ENCODE peak calls at places on chromosome 4, in eight cellular contexts. One of them, this sample, is unnamed. For H3K4me1, the result is how much of the 10 kb centered on the place peaks cover.

GRCh38 chr4:182264139-182264752 is 21.0 kb downstream of the TENM3 start:
- DNase-seq in sigmoid colon: no peak
- DNase-seq in GM23338: no peak
- DNase-seq in HCT116: no peak
- DNase-seq in Panc1: no peak
- DNase-seq in vagina: no peak
- DNase-seq in stomach: no peak
- DNase-seq in transverse colon: no peak
- DNase-seq in this sample: no peak

GRCh38 chr4:84091266-84091665 is 407.8 kb downstream of the NKX6-1 start:
- DNase-seq in stomach: no peak
- DNase-seq in vagina: no peak
- DNase-seq in HCT116: no peak
- DNase-seq in transverse colon: no peak
- DNase-seq in Panc1: no peak
- DNase-seq in GM23338: no peak
- DNase-seq in sigmoid colon: no peak
- DNase-seq in this sample: no peak

GRCh38 chr4:84938316-84938715 is 28.2 kb downstream of the WDFY3 start:
- DNase-seq in HCT116: no peak
- DNase-seq in stomach: no peak
- DNase-seq in transverse colon: no peak
- DNase-seq in sigmoid colon: no peak
- DNase-seq in Panc1: no peak
- DNase-seq in GM23338: no peak
- DNase-seq in vagina: no peak
- DNase-seq in this sample: no peak

GRCh38 chr4:129806986-129807385 is 711.0 kb downstream of the C4orf33 start:
- DNase-seq in vagina: no peak
- DNase-seq in Panc1: no peak
- DNase-seq in sigmoid colon: no peak
- DNase-seq in GM23338: no peak
- DNase-seq in HCT116: no peak
- DNase-seq in stomach: no peak
- DNase-seq in transverse colon: no peak
- DNase-seq in this sample: no peak

GRCh38 chr4:81221303-81222081 is 6.5 kb upstream of the PRKG2 start:
- DNase-seq in Panc1: no peak
- DNase-seq in vagina: no peak
- DNase-seq in transverse colon: no peak
- DNase-seq in sigmoid colon: no peak
- DNase-seq in GM23338: peak
- DNase-seq in stomach: no peak
- DNase-seq in HCT116: no peak
- DNase-seq in this sample: no peak

GRCh38 chr4:155703486-155704227 is 37.0 kb downstream of the GUCY1A1 start:
- DNase-seq in HCT116: no peak
- DNase-seq in transverse colon: no peak
- DNase-seq in sigmoid colon: no peak
- DNase-seq in vagina: no peak
- DNase-seq in stomach: no peak
- DNase-seq in GM23338: no peak
- DNase-seq in Panc1: no peak
- DNase-seq in this sample: no peak

GRCh38 chr4:149441338-149441737 is 374.3 kb downstream of the IQCM start:
- DNase-seq in transverse colon: no peak
- DNase-seq in Panc1: no peak
- DNase-seq in HCT116: no peak
- DNase-seq in sigmoid colon: no peak
- DNase-seq in GM23338: no peak
- DNase-seq in vagina: no peak
- DNase-seq in stomach: no peak
- DNase-seq in this sample: no peak

GRCh38 chr4:88457307-88458090 is 580 bp downstream of the HERC5 start:
- DNase-seq in transverse colon: peak
- DNase-seq in vagina: no peak
- DNase-seq in stomach: peak
- DNase-seq in HCT116: peak
- DNase-seq in sigmoid colon: peak
- DNase-seq in GM23338: peak
- DNase-seq in Panc1: no peak
- DNase-seq in this sample: peak

GRCh38 chr4:109631709-109632108 is 71.5 kb downstream of the CASP6 start:
- DNase-seq in sigmoid colon: no peak
- DNase-seq in vagina: no peak
- DNase-seq in stomach: no peak
- DNase-seq in transverse colon: no peak
- DNase-seq in Panc1: no peak
- DNase-seq in HCT116: no peak
- DNase-seq in GM23338: peak
- DNase-seq in this sample: no peak

GRCh38 chr4:53055716-53056413 is 193.7 kb downstream of the RASL11B start:
- DNase-seq in HCT116: no peak
- DNase-seq in Panc1: no peak
- DNase-seq in vagina: no peak
- DNase-seq in transverse colon: no peak
- DNase-seq in sigmoid colon: no peak
- DNase-seq in GM23338: no peak
- DNase-seq in stomach: no peak
- DNase-seq in this sample: no peak

GRCh38 chr4:75623036-75623435 is 7.3 kb downstream of the CDKL2 start:
- DNase-seq in transverse colon: no peak
- DNase-seq in vagina: no peak
- DNase-seq in GM23338: no peak
- DNase-seq in stomach: no peak
- DNase-seq in HCT116: no peak
- DNase-seq in sigmoid colon: no peak
- DNase-seq in Panc1: no peak
- DNase-seq in this sample: peak

GRCh38 chr4:166128452-166128851 is 255.4 kb downstream of the TLL1 start:
- DNase-seq in transverse colon: no peak
- DNase-seq in GM23338: no peak
- DNase-seq in stomach: no peak
- DNase-seq in sigmoid colon: no peak
- DNase-seq in HCT116: no peak
- DNase-seq in vagina: no peak
- DNase-seq in Panc1: no peak
- DNase-seq in this sample: no peak

GRCh38 chr4:140666889-140667614 is 89.1 kb downstream of the TBC1D9 start:
- DNase-seq in vagina: no peak
- DNase-seq in GM23338: no peak
- DNase-seq in Panc1: no peak
- DNase-seq in stomach: no peak
- DNase-seq in transverse colon: no peak
- DNase-seq in HCT116: no peak
- DNase-seq in sigmoid colon: no peak
- DNase-seq in this sample: no peak

GRCh38 chr4:43251760-43252317 is 359.3 kb downstream of the GRXCR1 start:
- DNase-seq in sigmoid colon: no peak
- DNase-seq in stomach: no peak
- DNase-seq in HCT116: no peak
- DNase-seq in GM23338: no peak
- DNase-seq in Panc1: no peak
- DNase-seq in vagina: no peak
- DNase-seq in transverse colon: no peak
- DNase-seq in this sample: no peak

DNA sequence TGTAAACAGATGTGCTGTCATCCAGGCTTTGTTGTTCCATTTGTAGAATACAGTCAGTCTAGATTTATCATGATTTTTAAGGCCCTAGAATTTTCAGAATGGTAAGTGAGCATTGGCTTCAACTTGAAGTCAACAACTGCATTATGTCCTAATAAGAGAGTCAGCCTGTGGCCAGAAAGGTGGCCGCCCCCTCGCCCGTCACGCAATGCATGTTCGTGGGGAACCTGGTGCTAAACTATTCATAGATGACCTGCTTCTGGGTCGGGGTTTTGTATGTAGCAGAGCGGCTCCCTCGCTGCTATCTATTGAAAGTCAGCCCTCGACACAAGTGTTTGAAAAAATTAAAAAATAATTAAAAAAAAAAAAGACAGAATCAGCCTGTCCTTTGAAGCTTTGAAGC is 24.7 kb downstream of the USP53 start:
- DNase-seq in HCT116: no peak
- DNase-seq in GM23338: no peak
- DNase-seq in sigmoid colon: no peak
- DNase-seq in vagina: no peak
- DNase-seq in transverse colon: no peak
- DNase-seq in stomach: no peak
- DNase-seq in Panc1: no peak
- DNase-seq in this sample: peak
- H3K4me1 ChIP-seq in HCT116: under half
- H3K4me1 ChIP-seq in GM23338: under half
- H3K4me1 ChIP-seq in sigmoid colon: under half
- H3K4me1 ChIP-seq in vagina: under half
- H3K4me1 ChIP-seq in transverse colon: under half
- H3K4me1 ChIP-seq in stomach: under half
- H3K4me1 ChIP-seq in Panc1: under half
- H3K4me1 ChIP-seq in this sample: under half

GRCh38 chr4:3746701-3747581 is 19.2 kb upstream of the ADRA2C start:
- DNase-seq in transverse colon: no peak
- DNase-seq in Panc1: no peak
- DNase-seq in HCT116: peak
- DNase-seq in GM23338: no peak
- DNase-seq in vagina: no peak
- DNase-seq in sigmoid colon: no peak
- DNase-seq in stomach: no peak
- DNase-seq in this sample: no peak
- TF ChIP-seq POLR2AphosphoS5 in transverse colon: no peak
- TF ChIP-seq POLR2AphosphoS5 in Panc1: no peak
- TF ChIP-seq POLR2AphosphoS5 in HCT116: no peak
- TF ChIP-seq POLR2AphosphoS5 in GM23338: no peak
- TF ChIP-seq POLR2AphosphoS5 in vagina: no peak
- TF ChIP-seq POLR2AphosphoS5 in sigmoid colon: no peak
- TF ChIP-seq POLR2AphosphoS5 in stomach: no peak
- TF ChIP-seq POLR2AphosphoS5 in this sample: no peak

DNA sequence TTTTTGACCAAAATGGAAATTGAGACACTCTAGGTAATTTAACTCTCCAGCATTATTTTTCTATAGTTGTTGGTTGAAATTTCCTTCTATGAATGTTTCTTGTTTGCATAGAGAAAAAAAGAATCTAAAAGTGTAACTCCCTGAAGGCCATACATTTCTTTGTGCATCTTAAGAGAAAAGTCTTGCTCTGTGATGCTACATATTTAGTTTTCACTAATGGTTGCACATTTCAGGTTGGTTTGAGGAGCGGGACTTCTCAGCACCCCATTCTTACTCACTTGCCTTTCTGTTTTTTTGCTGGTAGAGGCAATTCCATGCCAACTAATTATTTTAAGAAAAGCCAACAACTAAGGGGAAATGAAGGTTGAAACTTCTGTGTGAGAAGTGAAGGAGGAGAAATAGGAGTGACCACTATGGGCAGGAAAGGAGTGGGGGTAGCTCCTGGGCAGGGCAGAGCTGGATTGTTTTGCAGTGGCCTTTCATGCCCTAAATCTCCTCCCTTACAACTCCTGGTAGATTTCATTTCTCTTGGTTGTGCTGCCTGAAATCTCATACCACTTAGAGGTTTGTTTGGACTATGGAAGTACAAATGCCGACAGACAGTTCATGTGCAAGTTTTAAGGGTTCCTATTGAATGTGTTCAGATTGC is 76.6 kb downstream of the RAPGEF2 start:
- DNase-seq in HCT116: no peak
- DNase-seq in Panc1: no peak
- DNase-seq in vagina: no peak
- DNase-seq in transverse colon: no peak
- DNase-seq in GM23338: no peak
- DNase-seq in stomach: no peak
- DNase-seq in sigmoid colon: no peak
- DNase-seq in this sample: no peak
- H3K4me1 ChIP-seq in HCT116: under half
- H3K4me1 ChIP-seq in Panc1: under half
- H3K4me1 ChIP-seq in vagina: under half
- H3K4me1 ChIP-seq in transverse colon: under half
- H3K4me1 ChIP-seq in GM23338: under half
- H3K4me1 ChIP-seq in stomach: under half
- H3K4me1 ChIP-seq in sigmoid colon: half or more
- H3K4me1 ChIP-seq in this sample: half or more

GRCh38 chr4:146522862-146523205 is 1.1 kb upstream of the SLC10A7 start:
- DNase-seq in GM23338: peak
- DNase-seq in stomach: no peak
- DNase-seq in transverse colon: no peak
- DNase-seq in Panc1: no peak
- DNase-seq in HCT116: no peak
- DNase-seq in sigmoid colon: no peak
- DNase-seq in vagina: no peak
- DNase-seq in this sample: no peak

GRCh38 chr4:146524663-146525062 is 2.9 kb upstream of the SLC10A7 start:
- DNase-seq in vagina: no peak
- DNase-seq in stomach: no peak
- DNase-seq in Panc1: no peak
- DNase-seq in HCT116: no peak
- DNase-seq in GM23338: no peak
- DNase-seq in sigmoid colon: no peak
- DNase-seq in transverse colon: no peak
- DNase-seq in this sample: no peak

GRCh38 chr4:146521543-146522097 is at the start of gene SLC10A7:
- DNase-seq in vagina: no peak
- DNase-seq in transverse colon: peak
- DNase-seq in stomach: peak
- DNase-seq in Panc1: no peak
- DNase-seq in HCT116: peak
- DNase-seq in GM23338: peak
- DNase-seq in sigmoid colon: peak
- DNase-seq in this sample: peak

GRCh38 chr4:146520894-146521542 is 722 bp downstream of the SLC10A7 start:
- DNase-seq in GM23338: peak
- DNase-seq in Panc1: no peak
- DNase-seq in vagina: no peak
- DNase-seq in sigmoid colon: no peak
- DNase-seq in transverse colon: peak
- DNase-seq in stomach: peak
- DNase-seq in HCT116: no peak
- DNase-seq in this sample: peak

DNA sequence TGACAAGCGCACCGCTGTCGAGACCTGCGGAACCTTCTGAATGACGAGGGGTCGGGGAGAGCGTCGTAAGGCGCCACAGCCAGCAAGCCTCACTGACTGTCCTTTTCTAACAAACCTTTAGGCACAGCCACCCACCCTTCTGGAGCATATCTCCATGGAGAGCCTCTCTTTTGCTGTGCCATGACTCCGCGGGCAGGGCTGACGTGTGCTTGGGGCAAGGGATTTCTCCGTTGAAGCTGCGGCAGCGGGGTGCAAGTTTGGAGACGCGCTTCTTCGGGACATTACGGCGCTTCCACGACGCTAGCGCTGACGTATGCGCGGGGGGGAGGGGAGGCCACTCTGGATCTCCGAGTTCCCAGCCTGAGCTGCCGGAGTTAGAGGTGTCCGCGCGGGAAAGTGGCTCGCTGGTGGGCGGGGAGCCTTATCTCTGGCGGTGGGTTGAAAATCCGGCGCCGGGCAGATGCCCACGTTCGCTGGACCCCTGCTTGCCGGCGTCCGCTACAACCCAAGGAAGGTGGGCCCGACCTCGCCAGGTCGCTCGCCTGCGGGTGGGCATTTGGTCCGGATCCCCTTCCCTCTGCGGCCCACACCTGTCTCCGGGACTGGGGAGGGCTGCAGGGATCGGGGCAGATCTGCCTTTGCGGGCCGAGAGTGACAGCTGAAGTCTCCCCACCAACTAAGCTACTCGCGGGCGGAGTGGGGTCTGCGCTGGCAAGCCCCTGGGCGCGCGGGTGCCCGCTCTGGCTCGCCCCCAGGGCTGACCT is 540 bp upstream of the SLC10A7 start:
- DNase-seq in HCT116: peak
- DNase-seq in stomach: peak
- DNase-seq in GM23338: peak
- DNase-seq in vagina: no peak
- DNase-seq in sigmoid colon: peak
- DNase-seq in Panc1: no peak
- DNase-seq in transverse colon: peak
- DNase-seq in this sample: peak
- TF ChIP-seq POLR2AphosphoS5 in HCT116: peak
- TF ChIP-seq POLR2AphosphoS5 in stomach: peak
- TF ChIP-seq POLR2AphosphoS5 in GM23338: peak
- TF ChIP-seq POLR2AphosphoS5 in vagina: peak
- TF ChIP-seq POLR2AphosphoS5 in sigmoid colon: peak
- TF ChIP-seq POLR2AphosphoS5 in Panc1: no peak
- TF ChIP-seq POLR2AphosphoS5 in transverse colon: peak
- TF ChIP-seq POLR2AphosphoS5 in this sample: peak